ENCODE peak calls at places on chromosomes 12 and 14, in four cellular contexts. B is tibial artery, Q is lung, D is ovary. U is an unnamed sample.

GRCh38 chr12:88946377-88946997 is 366.2 kb upstream of the KITLG start:
- DNase-seq in B (no peak), Q (peak; percentile 34), D (no peak), U (no peak)

GRCh38 chr14:38078393-38078792 is 129.3 kb upstream of the SSTR1 start:
- DNase-seq in B (no peak), Q (peak; percentile 51), D (no peak), U (no peak)

GRCh38 chr12:29238822-29239291 is 89.8 kb downstream of the FAR2 start:
- DNase-seq in B (no peak), Q (no peak), D (no peak), U (no peak)

GRCh38 chr12:127257366-127257935 is 1009.5 kb upstream of the TMEM132C start:
- DNase-seq in B (no peak), Q (no peak), D (no peak), U (no peak)

GRCh38 chr14:52780893-52781292 is 10.5 kb downstream of the GNPNAT1 start:
- DNase-seq in B (no peak), Q (no peak), D (no peak), U (no peak)

GRCh38 chr12:26514364-26514763 is 318.6 kb downstream of the ITPR2 start:
- DNase-seq in B (no peak), Q (no peak), D (no peak), U (no peak)

GRCh38 chr14:80464531-80465149 is 253.3 kb upstream of the DIO2 start:
- DNase-seq in B (no peak), Q (no peak), D (no peak), U (no peak)

GRCh38 chr12:1811281-1811947 is 9.0 kb upstream of the LRTM2 start:
- DNase-seq in B (no peak), Q (no peak), D (no peak), U (no peak)

GRCh38 chr14:21880918-21881317 is 207.3 kb upstream of the OR4E1 start:
- DNase-seq in B (no peak), Q (no peak), D (no peak), U (no peak)

GRCh38 chr14:35695647-35696046 is 113.4 kb downstream of the RALGAPA1 start:
- DNase-seq in B (no peak), Q (no peak), D (no peak), U (no peak)

GRCh38 chr12:118715647-118716046 is 265.7 kb upstream of the SRRM4 start:
- DNase-seq in B (no peak), Q (no peak), D (no peak), U (no peak)

GRCh38 chr14:78196323-78196722 is 26.1 kb downstream of the NRXN3 start:
- DNase-seq in B (no peak), Q (no peak), D (no peak), U (no peak)

GRCh38 chr14:70754989-70755388 is 54.3 kb downstream of the MAP3K9 start:
- DNase-seq in B (no peak), Q (peak; percentile 87), D (no peak), U (no peak)

GRCh38 chr12:28961948-28962384 is 187.1 kb upstream of the FAR2 start:
- DNase-seq in B (no peak), Q (no peak), D (no peak), U (no peak)

GRCh38 chr12:77725611-77726010 is 105.1 kb upstream of the NAV3 start:
- DNase-seq in B (no peak), Q (no peak), D (no peak), U (no peak)

GRCh38 chr12:130879212-130879686 is 7.4 kb downstream of the RAN start:
- DNase-seq in B (no peak), Q (no peak), D (no peak), U (no peak)

GRCh38 chr14:104697892-104698583 is 8.6 kb downstream of the INF2 start:
- DNase-seq in B (no peak), Q (no peak), D (no peak), U (no peak)

GRCh38 chr12:79138872-79139271 is 274.3 kb downstream of the SYT1 start:
- DNase-seq in B (no peak), Q (no peak), D (no peak), U (no peak)

GRCh38 chr12:57452181-57452936 is 2.7 kb upstream of the INHBE start:
- DNase-seq in B (peak; percentile 83), Q (no peak), D (no peak), U (peak; percentile 38)

GRCh38 chr14:84750763-84751554 is 779.0 kb upstream of the FLRT2 start:
- DNase-seq in B (no peak), Q (no peak), D (no peak), U (no peak)

GRCh38 chr12:95789126-95790024 is 1.2 kb downstream of the NTN4 start:
- DNase-seq in B (peak; percentile 73), Q (no peak), D (peak; percentile 43), U (peak; percentile 38)

GRCh38 chr12:132710062-132710421 is 600 bp upstream of the PGAM5 start:
- DNase-seq in B (no peak), Q (no peak), D (no peak), U (no peak)

GRCh38 chr12:885701-886100 is 63.8 kb downstream of the RAD52 start:
- DNase-seq in B (no peak), Q (no peak), D (no peak), U (no peak)

GRCh38 chr14:77053046-77053841 is 24.7 kb upstream of the IRF2BPL start:
- DNase-seq in B (peak; percentile 82), Q (peak; percentile 73), D (peak; percentile 78), U (peak; percentile 80)

GRCh38 chr14:65077318-65077717 is 25.0 kb downstream of the MAX start:
- DNase-seq in B (no peak), Q (no peak), D (no peak), U (no peak)

GRCh38 chr14:55130194-55130550 is 1.1 kb downstream of the LGALS3 start:
- DNase-seq in B (no peak), Q (no peak), D (no peak), U (no peak)

GRCh38 chr14:68824517-68825347 is 31.9 kb upstream of the ZFP36L1 start:
- DNase-seq in B (peak; percentile 90), Q (peak; percentile 88), D (peak; percentile 81), U (peak; percentile 89)

GRCh38 chr14:100504372-100505078 is 82.7 kb downstream of the BEGAIN start:
- DNase-seq in B (no peak), Q (no peak), D (no peak), U (no peak)

GRCh38 chr12:6863586-6864321 is 3.6 kb upstream of the TPI1 start:
- DNase-seq in B (no peak), Q (no peak), D (no peak), U (no peak)

GRCh38 chr12:119725523-119725922 is 57.6 kb downstream of the PRKAB1 start:
- DNase-seq in B (no peak), Q (no peak), D (no peak), U (no peak)

GRCh38 chr12:6067152-6067916 is 57.1 kb downstream of the VWF start:
- DNase-seq in B (no peak), Q (no peak), D (no peak), U (no peak)

GRCh38 chr12:130520784-130521183 is 183.1 kb downstream of the PIWIL1 start:
- DNase-seq in B (no peak), Q (no peak), D (no peak), U (no peak)

GRCh38 chr14:24613241-24613640 is 3.8 kb upstream of the GZMH start:
- DNase-seq in B (no peak), Q (no peak), D (no peak), U (no peak)

GRCh38 chr12:126685636-126686035 is 1581.3 kb upstream of the TMEM132C start:
- DNase-seq in B (no peak), Q (no peak), D (no peak), U (no peak)

GRCh38 chr12:14716848-14717444 is 20.5 kb upstream of the GUCY2C start:
- DNase-seq in B (no peak), Q (peak; percentile 32), D (no peak), U (no peak)

GRCh38 chr12:119343130-119343529 is 8.6 kb downstream of the CCDC60 start:
- DNase-seq in B (no peak), Q (no peak), D (no peak), U (no peak)

GRCh38 chr12:69610729-69611128 is at the start of gene LRRC10:
- DNase-seq in B (no peak), Q (no peak), D (no peak), U (peak; percentile 56)

GRCh38 chr14:73743431-73743931 is 29.3 kb upstream of the PNMA1 start:
- DNase-seq in B (no peak), Q (peak; percentile 60), D (no peak), U (peak; percentile 56)

GRCh38 chr14:52640137-52640536 is 55.2 kb downstream of the ERO1A start:
- DNase-seq in B (no peak), Q (no peak), D (no peak), U (no peak)

GRCh38 chr12:47887529-47887928 is 17.3 kb downstream of the VDR start:
- DNase-seq in B (no peak), Q (no peak), D (no peak), U (no peak)
- H3K4me1 ChIP-seq in B (peaks cover 7% of the 10 kb centered on the region), Q (no peaks in the 10 kb centered on the region), D (no peaks in the 10 kb centered on the region), U (peaks cover 8% of the 10 kb centered on the region)

GRCh38 chr12:52249511-52250047 is 16.5 kb downstream of the KRT7 start:
- DNase-seq in B (peak; percentile 49), Q (no peak), D (no peak), U (no peak)
- H3K27ac ChIP-seq in B (peak overlapping the region; percentile 70), Q (peak overlapping the region; percentile 23), D (no peak overlapping the region), U (no peak overlapping the region)

DNA sequence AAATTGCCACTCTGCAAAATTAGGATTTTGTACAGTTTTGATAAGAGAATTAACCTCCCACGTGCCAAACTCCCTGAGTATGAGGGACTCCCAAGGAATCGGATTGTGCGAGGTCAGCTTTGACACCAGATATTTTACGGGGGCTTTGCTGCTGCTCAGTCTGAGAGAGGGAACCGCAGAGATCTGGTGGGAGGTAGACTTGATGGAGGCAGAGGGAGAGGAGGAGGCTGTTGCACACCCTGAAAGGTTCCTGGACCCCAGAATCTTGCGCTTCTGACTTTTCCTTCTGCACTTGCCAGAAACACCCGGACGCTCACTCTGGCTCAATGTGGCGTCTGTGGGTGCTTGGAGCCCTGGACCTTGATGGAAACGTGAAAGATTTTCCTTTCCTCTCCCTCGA is 83.9 kb downstream of the PAPOLA start:
- DNase-seq in B (no peak), Q (no peak), D (no peak), U (no peak)
- H3K27me3 ChIP-seq in B (peaks cover 36% of the 10 kb centered on the region), Q (no peaks in the 10 kb centered on the region), D (no peaks in the 10 kb centered on the region), U (peaks cover 64% of the 10 kb centered on the region)

DNA sequence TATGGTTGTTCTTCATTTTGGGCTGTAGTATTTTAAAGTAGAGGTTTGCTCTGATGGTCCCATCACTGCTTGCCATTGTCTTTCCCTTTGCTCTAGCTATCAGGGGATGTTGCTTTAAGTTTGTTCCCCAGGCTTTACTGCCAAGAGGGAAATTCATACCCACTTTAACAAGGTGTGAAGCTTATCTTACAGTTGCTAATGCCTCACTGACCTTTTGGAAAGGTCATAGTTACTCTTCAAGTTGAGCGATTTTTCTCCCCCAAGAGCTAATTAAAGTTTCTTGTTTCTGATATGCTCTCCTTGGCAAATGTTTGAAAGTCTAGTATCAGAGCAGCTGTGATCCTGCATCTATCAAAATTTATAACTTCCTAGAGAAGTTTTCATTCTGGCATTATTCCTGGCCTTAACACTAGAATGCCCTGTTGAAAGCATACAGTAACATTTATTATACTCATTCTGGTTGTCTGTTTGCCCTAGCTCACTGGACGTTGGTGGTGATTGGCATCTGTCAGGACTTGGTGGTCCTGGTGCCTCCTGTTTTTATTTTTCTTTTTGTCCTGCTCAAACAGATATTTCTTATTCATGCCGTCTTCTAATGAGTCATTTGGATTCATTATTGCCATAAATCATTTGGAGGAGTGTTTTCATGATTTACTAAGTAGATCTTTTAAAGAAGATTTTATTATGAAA is 8.1 kb downstream of the ATP2A2 start:
- DNase-seq in B (no peak), Q (no peak), D (no peak), U (no peak)
- H3K4me1 ChIP-seq in B (peaks cover 72% of the 10 kb centered on the region), Q (peaks cover 19% of the 10 kb centered on the region), D (peaks cover 7% of the 10 kb centered on the region), U (peaks cover 98% of the 10 kb centered on the region)

GRCh38 chr12:53365245-53365904 is 14.6 kb upstream of the SP1 start:
- DNase-seq in B (no peak), Q (no peak), D (no peak), U (no peak)
- H3K27ac ChIP-seq in B (no peak overlapping the region), Q (peak overlapping the region; percentile 27), D (no peak overlapping the region), U (peak overlapping the region; percentile 27)

U was measured in left ventricle myocardium inferior.